ENCODE peak calls at places on chromosome 21, in five cellular contexts. A is endodermal cell, C is astrocyte of the spinal cord, V is osteoblast, Z is psoas muscle. I is an unnamed sample.

GRCh38 chr21:19290328-19290727 is 886.7 kb upstream of the TMPRSS15 start:
- DNase-seq in V (no peak), C (no peak), A (no peak), Z (no peak), I (no peak)

GRCh38 chr21:42753804-42754203 is 100.4 kb downstream of the PDE9A start:
- DNase-seq in A (no peak), Z (no peak), C (no peak), V (peak), I (no peak)

GRCh38 chr21:44521928-44522752 is 17.9 kb downstream of the KRTAP10-1 start:
- DNase-seq in V (no peak), Z (peak), A (peak), C (no peak), I (no peak)

GRCh38 chr21:31630062-31630711 is 29.3 kb upstream of the SOD1 start:
- DNase-seq in A (no peak), C (peak), V (no peak), Z (no peak), I (peak)

GRCh38 chr21:44926364-44927101 is 5.8 kb upstream of the ITGB2 start:
- DNase-seq in A (peak), C (no peak), V (peak), Z (peak), I (no peak)

GRCh38 chr21:42499430-42500106 is 3.5 kb upstream of the RSPH1 start:
- DNase-seq in V (no peak), A (peak), Z (no peak), C (no peak), I (no peak)

GRCh38 chr21:37219766-37220432 is 47.2 kb downstream of the VPS26C start:
- DNase-seq in A (no peak), C (no peak), V (no peak), Z (no peak), I (peak)

GRCh38 chr21:33265664-33266049 is 510 bp upstream of the IL10RB start:
- DNase-seq in Z (peak), V (no peak), C (no peak), A (peak), I (peak)

GRCh38 chr21:46229133-46229922 is 754 bp upstream of the LSS start:
- DNase-seq in Z (peak), A (no peak), V (no peak), C (no peak), I (no peak)

GRCh38 chr21:32604484-32604883 is 7.7 kb downstream of the CFAP298 start:
- DNase-seq in C (no peak), A (peak), V (no peak), Z (no peak), I (no peak)

GRCh38 chr21:43864806-43865470 is at the start of gene AGPAT3:
- DNase-seq in Z (no peak), A (no peak), V (peak), C (no peak), I (peak)

GRCh38 chr21:42572906-42573495 is 59.3 kb downstream of the SLC37A1 start:
- DNase-seq in C (no peak), A (no peak), V (peak), Z (peak), I (no peak)

GRCh38 chr21:38807481-38807880 is 1.8 kb downstream of the ETS2 start:
- DNase-seq in Z (no peak), C (peak), V (peak), A (no peak), I (no peak)

DNA sequence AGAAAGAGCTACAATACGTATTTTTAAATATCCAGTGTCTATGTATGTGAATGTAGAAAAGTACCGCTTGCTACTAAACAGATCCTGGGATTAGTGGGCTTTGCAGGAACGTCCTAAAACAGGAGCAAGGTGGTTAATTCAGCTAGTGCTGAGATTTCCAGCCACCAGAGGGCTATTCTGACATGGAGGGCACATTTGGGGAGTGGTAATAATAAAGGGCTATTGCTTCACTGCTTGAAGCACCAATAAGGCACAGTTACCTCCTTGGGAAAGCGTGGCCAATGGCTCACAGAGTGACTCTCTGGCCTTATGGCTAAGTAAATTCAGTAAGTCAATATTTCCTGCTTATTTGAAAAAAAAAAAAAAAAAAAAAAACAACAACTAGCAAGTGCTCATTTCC is 152.4 kb downstream of the GABPA start:
- DNase-seq in A (no peak), Z (no peak), C (no peak), V (no peak), I (no peak)
- TF ChIP-seq CTCF in A (peak), Z (no peak), C (peak), V (peak), I (no peak)

GRCh38 chr21:29942033-29942432 is 2.2 kb upstream of the GRIK1 start:
- DNase-seq in Z (no peak), C (no peak), V (no peak), A (no peak), I (no peak)

GRCh38 chr21:29940993-29941392 is 1.2 kb upstream of the GRIK1 start:
- DNase-seq in V (no peak), Z (no peak), C (no peak), A (no peak), I (no peak)

GRCh38 chr21:29943885-29944284 is 4.1 kb upstream of the GRIK1 start:
- DNase-seq in V (no peak), C (no peak), A (peak), Z (no peak), I (no peak)

GRCh38 chr21:29938968-29939858 is 583 bp downstream of the GRIK1 start:
- DNase-seq in C (peak), V (peak), A (peak), Z (no peak), I (no peak)

DNA sequence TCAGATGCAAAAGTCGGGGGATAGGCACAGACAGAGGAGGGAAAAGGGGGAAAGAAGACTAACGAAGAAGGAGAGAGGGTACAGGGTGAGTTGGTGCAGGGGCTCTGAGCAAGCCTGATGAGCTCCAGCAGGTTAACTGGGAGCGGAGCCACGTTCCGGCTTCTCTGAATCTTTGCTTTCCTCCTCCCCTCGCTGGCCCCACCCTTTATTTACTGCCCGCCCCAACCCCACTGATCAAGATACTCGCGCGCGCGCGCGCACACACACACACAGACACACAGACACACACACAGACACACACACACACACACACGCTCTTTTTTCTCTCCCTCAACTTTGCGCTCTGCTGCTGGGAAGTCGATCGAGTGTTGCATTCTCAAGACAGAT is at the start of gene GRIK1:
- DNase-seq in C (peak), A (peak), V (no peak), Z (no peak), I (no peak)
- H3K4me3 ChIP-seq in C (peak), A (peak), V (peak), Z (no peak), I (no peak)

DNA sequence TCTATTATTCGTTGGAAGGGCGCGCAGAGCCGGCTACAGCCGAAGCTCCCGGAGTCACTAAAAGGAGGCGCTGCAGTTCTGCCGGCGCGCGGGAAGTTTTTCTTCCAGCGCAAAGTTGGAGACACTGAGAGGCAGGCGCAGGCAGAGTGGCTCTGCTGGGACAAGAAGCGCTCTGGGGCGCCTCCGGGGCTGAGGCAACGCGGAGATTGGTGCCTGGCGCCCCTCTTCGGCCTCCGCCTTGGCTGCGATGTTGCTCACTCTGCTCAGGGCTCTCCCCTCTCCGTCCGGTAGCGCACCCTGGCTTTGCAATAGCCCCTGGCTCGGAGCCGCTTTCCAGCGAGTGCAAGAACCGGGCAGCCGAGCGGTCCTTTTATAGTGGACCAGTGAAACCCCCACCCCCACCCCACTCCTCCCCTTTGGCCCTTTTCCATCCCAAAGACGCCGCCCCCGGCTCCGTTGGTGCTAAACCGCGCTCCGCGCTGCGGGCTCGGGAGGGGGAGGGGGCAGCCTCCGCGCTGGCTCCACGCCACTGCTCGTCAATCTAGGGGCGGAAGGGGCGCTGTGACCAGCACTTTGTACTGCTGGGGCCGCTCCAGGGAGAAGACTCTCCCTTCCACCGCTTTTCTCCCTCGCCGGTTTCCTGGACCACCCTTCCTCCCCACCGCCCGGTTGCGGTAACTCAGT is at the start of gene ADAMTS1:
- DNase-seq in Z (peak), C (peak), V (peak), A (peak), I (peak)
- TF ChIP-seq CTCF in Z (peak), C (peak), V (peak), A (peak), I (no peak)

DNA sequence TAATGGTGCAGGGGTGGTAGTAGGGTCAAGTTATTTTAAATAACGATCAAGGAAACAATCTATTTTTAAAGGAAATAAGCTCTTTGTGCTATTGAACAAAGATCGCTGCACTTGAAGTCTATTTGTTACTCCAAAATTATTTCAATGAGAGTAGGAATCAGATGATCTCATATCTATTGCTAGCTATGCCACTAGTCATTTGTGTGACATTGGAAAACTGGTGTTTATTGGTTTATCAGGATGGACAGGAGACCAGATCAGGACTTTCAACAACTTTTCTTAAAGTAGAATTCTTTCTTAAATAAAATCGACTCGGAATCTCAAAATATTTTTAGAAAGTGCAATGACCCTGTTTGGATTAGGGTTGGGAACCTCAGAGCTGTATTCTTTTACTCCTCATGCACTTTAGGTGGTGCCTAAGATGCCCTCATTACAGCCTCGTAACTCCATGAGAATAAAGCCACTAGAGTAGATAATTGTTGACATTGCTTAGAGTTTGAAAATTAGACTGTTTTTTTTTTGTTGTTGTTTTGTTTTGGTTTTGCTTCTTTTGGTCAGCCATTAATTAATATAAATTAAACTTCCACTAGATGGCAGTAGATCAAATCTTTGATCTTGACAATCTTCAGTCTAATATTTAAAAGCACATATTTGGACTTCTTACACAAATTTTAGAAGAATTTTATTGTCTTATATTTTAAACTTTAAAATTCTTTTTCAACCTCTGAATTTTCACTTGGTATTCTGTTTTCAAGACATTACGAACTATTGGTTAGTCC is 352.4 kb downstream of the USP25 start:
- DNase-seq in V (no peak), Z (no peak), A (no peak), C (peak), I (peak)
- H3K4me3 ChIP-seq in V (peak), Z (no peak), A (no peak), C (no peak), I (no peak)